ENCODE peak calls at places on chromosomes 7 and 10, in nine cellular contexts. R is spleen; J is germinal center; B is endothelial cell; Q is activated CD4-positive, alpha-beta T cell treated with anti-CD3 and anti-CD28 coated beads for 4 hours; X is COR-L47; C is fibroblast of mammary gland; M is fibroblast of lung; V is SK-MEL-5. E is an unnamed sample.

GRCh38 chr7:135768467-135768866 is 19.9 kb upstream of the FAM180A start:
- DNase-seq in R (no peak), J (no peak), B (no peak), Q (no peak), X (no peak), C (no peak), M (no peak), V (no peak), E (no peak)

GRCh38 chr7:138097064-138097741 is 20.9 kb downstream of the AKR1D1 start:
- DNase-seq in R (no peak), J (no peak), B (peak), Q (no peak), X (peak), C (peak), M (no peak), V (peak), E (peak)

GRCh38 chr7:34277016-34277800 is 371.9 kb downstream of the BMPER start:
- DNase-seq in R (no peak), J (no peak), B (peak), Q (no peak), X (no peak), C (peak), M (no peak), V (no peak), E (no peak)

GRCh38 chr10:79417731-79418130 is 27.7 kb downstream of the ZCCHC24 start:
- DNase-seq in R (peak), J (no peak), B (no peak), Q (no peak), X (no peak), C (no peak), M (no peak), V (no peak), E (no peak)

GRCh38 chr10:93941603-93942002 is 47.8 kb downstream of the SLC35G1 start:
- DNase-seq in R (no peak), J (no peak), B (no peak), Q (no peak), X (no peak), C (no peak), M (no peak), V (no peak), E (no peak)

GRCh38 chr7:3095046-3095445 is 51.4 kb upstream of the CARD11 start:
- DNase-seq in R (peak), J (peak), B (no peak), Q (peak), X (no peak), C (no peak), M (no peak), V (no peak), E (peak)

GRCh38 chr7:139362302-139362701 is 2.6 kb downstream of the LUC7L2 start:
- DNase-seq in R (no peak), J (no peak), B (no peak), Q (no peak), X (no peak), C (peak), M (peak), V (no peak), E (no peak)

GRCh38 chr10:8544057-8544380 is 489.5 kb downstream of the GATA3 start:
- DNase-seq in R (no peak), J (no peak), B (no peak), Q (no peak), X (no peak), C (no peak), M (no peak), V (peak), E (no peak)

GRCh38 chr7:20229652-20230500 is 12.7 kb upstream of the MACC1 start:
- DNase-seq in R (no peak), J (no peak), B (no peak), Q (no peak), X (no peak), C (peak), M (peak), V (peak), E (no peak)